ENCODE peak calls at places on chromosomes 11 and 22, in ten cellular contexts. I is astrocyte of the cerebellum, J is fibroblast of lung, C is fibroblast of mammary gland, G is mesendoderm, T is esophagus squamous epithelium, D is cardiac muscle cell, N is IMR-90, R is PC-3, L is bronchial epithelial cell. S is an unnamed sample.

GRCh38 chr11:106088896-106089295 is 11.4 kb downstream of the AASDHPPT start:
- DNase-seq in R (peak), C (no peak), N (peak), G (no peak), J (peak), T (no peak), L (peak), D (no peak), I (no peak), S (no peak)

GRCh38 chr11:101797335-101797734 is 117.5 kb upstream of the CEP126 start:
- DNase-seq in C (peak), D (peak), I (no peak), L (peak), T (no peak), R (peak), J (peak), G (no peak), N (peak), S (no peak)

GRCh38 chr11:35953081-35953480 is 9.2 kb downstream of the LDLRAD3 start:
- DNase-seq in L (no peak), G (no peak), C (no peak), I (no peak), D (no peak), J (peak), T (no peak), N (no peak), R (peak), S (no peak)

GRCh38 chr22:31650391-31650790 is 11.6 kb downstream of the PISD start:
- DNase-seq in G (peak), D (peak), N (peak), T (no peak), L (peak), I (peak), R (no peak), C (peak), J (peak), S (no peak)

GRCh38 chr11:94897330-94897768 is 76.0 kb downstream of the CWC15 start:
- DNase-seq in L (peak), D (peak), C (peak), N (peak), I (peak), T (no peak), J (peak), R (peak), G (peak), S (peak)

GRCh38 chr11:69670158-69670845 is 4.9 kb downstream of the LTO1 start:
- DNase-seq in C (peak), I (peak), G (peak), N (peak), L (peak), D (peak), J (peak), R (peak), T (no peak), S (peak)

GRCh38 chr22:44913198-44913983 is 96.4 kb downstream of the PHF21B start:
- DNase-seq in T (no peak), C (no peak), G (no peak), N (no peak), J (no peak), I (no peak), L (no peak), D (no peak), R (no peak), S (peak)

GRCh38 chr22:49954354-49954753 is 6.2 kb upstream of the PIM3 start:
- DNase-seq in T (no peak), I (no peak), D (no peak), J (no peak), C (no peak), N (no peak), G (no peak), R (no peak), L (no peak), S (no peak)

GRCh38 chr11:32892355-32893090 is at the start of gene QSER1:
- DNase-seq in N (peak), D (peak), G (peak), I (no peak), J (peak), R (peak), T (no peak), C (peak), L (peak), S (peak)

GRCh38 chr11:94849836-94850235 is 81.7 kb downstream of the AMOTL1 start:
- DNase-seq in R (no peak), I (peak), N (peak), J (peak), L (no peak), D (peak), G (no peak), C (peak), T (no peak), S (no peak)

GRCh38 chr11:10858505-10859360 is 880 bp upstream of the ZBED5 start:
- DNase-seq in L (peak), I (no peak), D (no peak), R (peak), T (no peak), N (peak), G (peak), C (peak), J (no peak), S (peak)
- H3K4me3 ChIP-seq in L (peak), I (peak), D (peak), R (peak), T (peak), N (peak), G (peak), C (peak), J (peak), S (peak)

DNA sequence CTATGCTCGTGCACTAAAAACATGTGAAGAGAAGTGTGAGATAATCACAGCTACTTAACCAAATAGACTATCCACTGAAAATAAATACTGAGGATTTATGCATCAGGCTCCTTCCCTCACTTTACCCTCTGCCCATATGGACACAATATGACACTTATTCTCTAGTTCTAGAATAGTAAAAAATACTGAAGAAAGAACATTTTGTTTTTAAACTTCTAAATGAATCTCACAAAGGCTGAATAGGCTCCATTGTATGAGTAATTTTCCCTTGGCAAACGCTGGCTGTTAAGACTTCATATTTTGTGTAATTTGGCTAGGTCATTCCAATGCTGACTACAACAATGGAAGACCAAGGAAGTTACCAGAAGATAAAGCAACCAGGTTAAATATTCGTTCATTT is 9.9 kb downstream of the HPS5 start:
- DNase-seq in D (peak), T (no peak), R (no peak), N (peak), C (peak), I (peak), J (peak), G (no peak), L (peak), S (no peak)
- H3K4me3 ChIP-seq in D (no peak), T (no peak), R (no peak), N (no peak), C (no peak), I (no peak), J (no peak), G (no peak), L (no peak), S (no peak)

DNA sequence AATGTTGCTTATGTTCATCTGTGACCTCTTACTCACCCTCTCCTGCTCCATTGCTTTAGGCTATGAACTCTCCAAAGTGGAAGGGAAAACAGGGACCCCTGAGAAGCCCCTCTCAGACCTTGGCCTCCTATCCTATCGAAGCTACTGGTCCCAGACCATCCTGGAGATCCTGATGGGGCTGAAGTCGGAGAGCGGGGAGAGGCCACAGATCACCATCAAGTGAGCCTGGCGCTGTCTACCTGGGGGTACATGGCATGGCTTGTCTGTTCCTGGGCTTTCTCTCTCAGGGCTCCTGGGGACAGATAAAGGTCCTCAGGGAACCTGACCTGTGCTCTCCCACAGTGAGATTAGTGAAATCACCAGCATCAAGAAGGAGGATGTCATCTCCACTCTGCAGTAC is 2.1 kb downstream of the RNASEH2C start:
- DNase-seq in N (no peak), T (no peak), D (no peak), J (no peak), C (no peak), R (no peak), G (no peak), L (no peak), I (no peak), S (no peak)
- H3K4me3 ChIP-seq in N (no peak), T (no peak), D (no peak), J (no peak), C (no peak), R (peak), G (no peak), L (no peak), I (no peak), S (no peak)

DNA sequence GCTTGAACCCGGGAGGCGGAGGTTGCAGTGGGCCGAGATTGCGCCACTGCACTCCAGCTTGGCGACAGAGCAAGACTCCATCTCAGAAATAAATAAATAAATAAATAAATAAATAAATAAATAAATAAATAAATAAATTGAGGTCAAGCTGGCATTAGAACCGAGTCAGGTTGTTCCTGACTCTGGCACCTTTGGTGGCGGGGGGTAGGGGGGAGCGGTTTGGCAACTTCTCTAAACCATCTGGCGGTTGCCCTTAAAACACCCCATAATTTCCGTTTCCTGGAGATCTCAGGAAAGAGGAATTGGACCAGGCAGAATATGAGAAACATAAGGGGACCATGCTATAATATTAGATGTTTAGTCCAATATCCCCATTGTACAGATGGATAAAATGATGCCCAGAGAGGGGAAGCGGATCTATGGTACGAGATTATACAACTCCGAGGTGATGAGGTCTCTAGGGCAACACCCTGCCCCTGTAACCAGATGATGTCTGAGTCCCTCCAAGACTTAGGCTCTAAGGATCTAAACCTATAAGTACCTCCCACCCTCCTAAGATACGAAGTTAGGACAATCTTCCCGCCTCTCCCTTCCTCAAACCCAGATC is 773 bp downstream of the CLPB start:
- DNase-seq in G (no peak), I (no peak), T (no peak), L (no peak), C (no peak), D (no peak), N (no peak), R (peak), J (no peak), S (no peak)
- H3K4me3 ChIP-seq in G (peak), I (peak), T (peak), L (peak), C (peak), D (peak), N (peak), R (peak), J (peak), S (peak)

DNA sequence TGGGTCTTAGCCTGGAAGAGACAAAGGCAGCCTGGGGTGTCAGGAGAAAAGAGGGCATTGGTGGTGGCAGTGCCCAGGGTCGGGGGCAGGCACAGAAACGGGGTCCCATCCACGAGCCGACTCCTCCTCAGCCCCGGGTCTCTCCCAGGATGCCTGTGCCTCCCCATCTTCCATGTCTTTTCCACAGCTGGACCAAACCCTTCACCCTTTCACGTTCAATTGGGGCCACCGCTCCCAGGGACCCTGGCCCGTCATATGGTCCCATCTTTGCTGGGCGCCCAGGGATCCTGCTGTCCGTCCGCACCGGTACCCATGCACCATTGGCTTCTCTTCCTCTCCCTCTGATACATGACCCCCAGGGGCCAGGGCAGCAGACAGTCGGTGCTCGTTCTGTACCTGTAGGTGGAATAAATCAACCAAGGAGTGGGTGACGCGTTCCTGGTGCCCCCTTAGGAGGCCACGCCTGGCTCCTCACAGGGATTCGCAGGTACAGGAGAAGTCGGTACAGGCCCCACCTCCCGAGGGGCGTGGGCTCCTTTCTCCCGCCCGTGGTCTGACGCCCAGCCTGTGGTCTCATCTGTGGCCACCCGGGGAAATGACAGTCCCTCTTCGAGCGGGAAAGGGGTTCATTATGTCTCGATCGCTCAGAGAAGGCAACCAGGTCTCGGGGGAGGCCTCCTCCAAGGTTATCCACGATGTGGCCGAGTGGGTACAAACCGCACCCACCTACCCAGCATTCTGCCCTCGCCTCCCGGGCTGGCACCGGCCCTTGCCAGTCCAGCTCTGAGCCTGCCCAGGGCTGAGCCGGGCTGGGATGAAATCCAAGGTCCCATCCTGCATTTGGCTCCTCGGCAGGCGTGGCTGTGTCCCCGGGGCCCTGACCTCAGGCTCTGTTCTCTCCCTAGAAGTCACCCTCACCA is 1493.6 kb downstream of the BRD1 start:
- DNase-seq in T (no peak), R (no peak), J (no peak), G (no peak), I (no peak), C (no peak), L (no peak), N (no peak), D (no peak), S (peak)
- H3K4me3 ChIP-seq in T (no peak), R (no peak), J (no peak), G (no peak), I (no peak), C (no peak), L (no peak), N (no peak), D (no peak), S (no peak)

GRCh38 chr11:75510626-75511025 is 15.1 kb downstream of the GDPD5 start:
- DNase-seq in D (no peak), J (no peak), L (no peak), R (no peak), C (no peak), T (no peak), G (no peak), N (no peak), I (no peak), S (no peak)
- H3K4me3 ChIP-seq in D (no peak), J (no peak), L (no peak), R (no peak), C (no peak), T (no peak), G (no peak), N (no peak), I (no peak), S (no peak)

GRCh38 chr22:39664485-39665200 is 94.1 kb downstream of the CACNA1I start:
- DNase-seq in T (no peak), I (no peak), L (no peak), C (no peak), D (no peak), N (no peak), R (no peak), G (peak), J (no peak), S (peak)
- H3K4me3 ChIP-seq in T (no peak), I (no peak), L (no peak), C (no peak), D (peak), N (no peak), R (no peak), G (peak), J (no peak), S (peak)

S was measured in H7.